ENCODE peak calls at places on chromosomes 6 and 20, in six cellular contexts. U, M, D, S, K and Y are unnamed samples.

GRCh38 chr20:44287272-44288097 is 23.5 kb downstream of the FITM2 start:
- DNase-seq in S (no peak), K (no peak), U (no peak), M (peak; percentile 66), D (peak; percentile 48), Y (no peak)

GRCh38 chr6:96520851-96521115 is 823 bp upstream of the UFL1 start:
- DNase-seq in D (no peak), M (peak; percentile 21), K (no peak), S (no peak), U (no peak), Y (no peak)

GRCh38 chr6:56529594-56530191 is 113.0 kb downstream of the DST start:
- DNase-seq in K (no peak), D (no peak), M (no peak), U (no peak), S (no peak), Y (no peak)

GRCh38 chr20:41969656-41970055 is 351.5 kb upstream of the CHD6 start:
- DNase-seq in S (no peak), U (no peak), D (no peak), K (peak; percentile 57), M (no peak), Y (no peak)

GRCh38 chr20:53706511-53707031 is 112.9 kb upstream of the ZNF217 start:
- DNase-seq in K (no peak), M (no peak), S (peak; percentile 14), D (no peak), U (no peak), Y (no peak)

GRCh38 chr20:38109657-38110524 is 55.2 kb downstream of the TGM2 start:
- DNase-seq in S (peak; percentile 99), M (peak; percentile 50), K (no peak), D (peak; percentile 81), U (peak; percentile 94), Y (peak; percentile 84)

GRCh38 chr20:43681468-43681942 is 14.6 kb downstream of the MYBL2 start:
- DNase-seq in D (peak; percentile 23), K (no peak), U (no peak), M (no peak), S (no peak), Y (no peak)

GRCh38 chr20:36273414-36274247 is 32.5 kb upstream of the DLGAP4 start:
- DNase-seq in D (no peak), S (peak; percentile 6), U (no peak), K (no peak), M (no peak), Y (peak; percentile 26)

GRCh38 chr6:125871365-125871764 is 80.6 kb downstream of the NCOA7 start:
- DNase-seq in U (no peak), D (no peak), S (no peak), K (no peak), M (no peak), Y (no peak)

DNA sequence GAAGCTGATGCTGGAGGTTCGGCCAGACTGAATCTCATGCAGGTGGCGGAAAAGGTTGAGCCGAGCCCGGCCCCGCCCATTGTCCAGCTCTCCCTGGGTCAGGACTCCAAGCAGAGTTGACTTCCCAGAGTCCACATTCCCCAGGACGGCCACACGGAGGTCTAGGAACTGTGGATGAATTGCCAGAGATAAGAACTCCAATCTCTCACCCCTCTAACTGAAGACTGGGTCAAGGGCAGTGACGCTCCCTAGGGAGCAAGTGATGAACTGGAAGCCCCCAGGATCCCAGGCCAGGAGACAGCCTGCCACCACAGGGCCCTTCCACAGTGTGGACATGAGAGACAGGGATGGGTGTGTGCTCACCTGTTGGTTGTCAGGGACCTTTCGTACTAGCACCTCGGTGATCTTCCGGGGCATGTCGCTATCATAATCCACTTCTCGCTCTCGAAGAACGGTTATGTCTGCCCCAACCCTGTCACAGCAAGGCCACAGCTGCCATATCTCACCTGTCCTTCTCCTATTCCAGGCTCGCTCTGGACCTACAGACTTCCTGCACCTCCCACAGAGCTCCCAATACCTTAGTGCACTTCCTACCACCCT is 3.6 kb downstream of the GTPBP2 start:
- DNase-seq in D (no peak), S (no peak), U (no peak), K (peak; percentile 22), M (no peak), Y (no peak)
- H3K27ac ChIP-seq in D (no peak overlapping the region), S (no peak overlapping the region), U (peak overlapping the region; percentile 10), K (no peak overlapping the region), M (no peak overlapping the region), Y (no peak overlapping the region)

DNA sequence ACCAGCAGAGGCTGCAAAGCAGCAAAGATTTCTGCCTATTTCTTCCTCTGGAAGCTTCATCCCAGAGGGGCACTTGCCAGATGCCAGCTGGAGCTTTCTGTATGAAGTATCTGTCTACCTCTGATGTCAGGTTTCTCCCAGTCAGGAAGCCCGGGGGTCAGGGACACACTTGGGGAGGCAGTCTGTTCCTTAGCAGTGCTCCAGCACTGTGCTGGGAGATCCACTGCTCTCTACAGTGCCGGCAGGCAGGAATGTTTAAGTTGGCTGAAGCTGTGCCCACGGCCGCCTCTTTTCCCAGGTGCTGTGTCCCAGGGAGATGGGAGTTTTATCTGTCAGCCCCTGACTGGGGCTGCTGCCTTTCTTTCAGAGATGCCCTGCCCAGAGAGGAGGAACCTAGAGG is 631.1 kb upstream of the HTR1E start:
- DNase-seq in D (no peak), K (no peak), M (no peak), U (no peak), S (no peak), Y (no peak)
- TF ChIP-seq CTCF in D (no peak), K (no peak), M (no peak), U (no peak), S (no peak), Y (no peak)

DNA sequence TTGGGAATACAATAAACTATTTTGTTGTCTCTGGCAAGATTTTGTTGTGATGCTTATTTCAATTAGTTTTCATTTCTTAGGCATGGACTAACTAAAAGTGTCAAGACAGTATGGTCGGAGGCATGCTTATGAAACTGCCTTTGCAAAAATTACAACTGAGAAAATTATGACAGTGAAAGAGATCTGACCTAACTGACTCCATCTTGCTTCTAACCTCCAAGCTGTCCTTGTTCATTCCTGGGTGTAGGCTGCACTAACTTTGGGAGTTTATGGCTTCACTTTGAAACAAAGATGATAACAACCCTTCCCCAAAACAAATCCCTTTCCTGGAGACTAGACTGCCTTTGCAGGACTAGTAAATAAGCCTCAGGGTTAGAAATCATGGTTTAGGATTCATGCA is 4.1 kb upstream of the SHLD1 start:
- DNase-seq in U (no peak), K (no peak), D (no peak), S (no peak), M (no peak), Y (no peak)
- H3K27ac ChIP-seq in U (no peak overlapping the region), K (no peak overlapping the region), D (no peak overlapping the region), S (no peak overlapping the region), M (no peak overlapping the region), Y (no peak overlapping the region)

DNA sequence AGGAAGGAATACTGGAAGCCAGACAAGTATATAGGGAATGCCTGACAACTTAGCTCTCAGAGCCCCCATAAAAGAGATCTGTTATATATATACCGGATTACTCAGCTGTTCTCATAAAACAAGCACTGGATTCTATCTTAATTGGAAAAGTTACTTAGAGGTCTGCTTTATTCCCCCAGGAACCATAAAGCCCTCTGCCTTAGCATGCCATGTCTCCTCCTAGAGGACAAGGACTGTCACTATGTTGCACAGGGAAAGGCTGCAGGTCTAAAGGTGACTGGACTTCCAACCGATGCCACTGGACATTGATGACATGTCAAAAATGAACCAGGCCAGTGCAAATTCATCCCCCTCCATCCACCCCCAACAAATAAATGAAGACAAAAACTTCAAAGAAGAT is 6.4 kb downstream of the EXOC2 start:
- DNase-seq in S (no peak), K (no peak), U (no peak), D (no peak), M (no peak), Y (no peak)
- TF ChIP-seq CTCF in S (peak; percentile 65), K (no peak), U (no peak), D (peak; percentile 39), M (no peak), Y (no peak)

GRCh38 chr20:46584508-46584907 is 34.1 kb upstream of the OCSTAMP start:
- DNase-seq in D (no peak), S (no peak), U (no peak), M (no peak), K (no peak), Y (no peak)

GRCh38 chr20:46583411-46584214 is 33.2 kb upstream of the OCSTAMP start:
- DNase-seq in M (no peak), U (no peak), D (no peak), K (peak; percentile 54), S (no peak), Y (no peak)

GRCh38 chr20:46580613-46581012 is 30.2 kb upstream of the OCSTAMP start:
- DNase-seq in D (no peak), S (no peak), U (no peak), M (no peak), K (no peak), Y (no peak)

GRCh38 chr20:46581386-46581785 is 30.9 kb upstream of the OCSTAMP start:
- DNase-seq in S (no peak), U (no peak), M (no peak), D (no peak), K (no peak), Y (no peak)

GRCh38 chr20:46582648-46583047 is 32.2 kb upstream of the OCSTAMP start:
- DNase-seq in D (no peak), K (no peak), S (no peak), U (no peak), M (no peak), Y (no peak)
- H3K27ac ChIP-seq in D (no peak overlapping the region), K (peak overlapping the region; percentile 4), S (no peak overlapping the region), U (no peak overlapping the region), M (no peak overlapping the region), Y (no peak overlapping the region)

DNA sequence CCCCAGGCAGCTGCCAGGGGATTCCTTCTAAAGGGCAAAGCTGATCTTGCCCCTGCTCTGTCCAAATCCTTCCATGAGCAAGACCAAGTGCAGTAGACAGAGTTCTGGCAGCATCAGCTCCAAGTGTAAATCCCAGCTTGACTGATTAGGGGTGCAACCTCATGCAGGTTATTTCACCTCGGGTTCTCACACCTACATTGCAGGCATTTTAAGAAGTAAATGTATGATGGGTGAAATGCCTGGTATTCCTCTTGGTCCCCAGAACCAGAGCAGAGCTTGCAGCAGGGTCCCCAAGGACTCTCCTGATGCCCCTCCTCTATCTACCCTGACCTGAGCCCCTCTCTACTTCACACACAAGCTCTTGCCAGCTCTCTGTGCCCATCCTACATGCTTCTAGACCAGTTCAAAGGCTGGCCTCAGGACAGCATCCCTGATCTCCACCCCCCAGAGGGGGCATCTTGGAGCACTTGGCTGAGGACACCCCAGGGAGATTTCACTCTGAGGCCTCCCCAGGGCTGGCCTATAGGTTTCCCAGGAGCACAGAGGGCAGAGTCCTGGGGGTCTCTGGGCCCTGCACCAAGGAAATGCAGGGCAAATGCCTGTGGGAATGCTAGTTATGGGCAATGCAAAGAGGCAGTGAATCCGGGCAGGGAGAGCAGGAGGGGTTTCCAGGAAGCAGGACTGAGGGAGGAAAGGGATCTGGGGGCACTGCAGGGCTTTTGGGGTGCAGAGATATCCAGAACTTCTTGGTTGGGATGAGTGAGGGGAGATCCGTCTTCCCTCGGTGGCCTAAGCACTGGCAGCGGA is 1.0 kb downstream of the LZTS3 start:
- DNase-seq in M (no peak), D (no peak), K (no peak), U (no peak), S (no peak), Y (no peak)
- TF ChIP-seq CTCF in M (no peak), D (no peak), K (no peak), U (no peak), S (no peak), Y (no peak)